ENCODE peak calls at places on chromosomes 6 and 20, in four cellular contexts. D is non-pigmented ciliary epithelial cell, B is iPS-NIHi11, K is neural crest cell. T is an unnamed sample.

GRCh38 chr20:58021481-58021880 is 207.0 kb downstream of the ANKRD60 start:
- DNase-seq in D (no peak), K (no peak), B (peak), T (no peak)

GRCh38 chr6:167116109-167116837 is 6.6 kb upstream of the CCR6 start:
- DNase-seq in D (no peak), B (no peak), K (no peak), T (peak)

GRCh38 chr20:50211065-50211464 is 20.4 kb downstream of the CEBPB start:
- DNase-seq in K (no peak), B (no peak), D (no peak), T (no peak)

GRCh38 chr20:62020935-62021701 is 44.6 kb downstream of the TAF4 start:
- DNase-seq in K (no peak), D (no peak), B (no peak), T (no peak)

GRCh38 chr6:3001146-3001772 is 1.6 kb downstream of the NQO2 start:
- DNase-seq in K (no peak), D (no peak), B (no peak), T (no peak)

GRCh38 chr6:100573169-100573568 is 108.4 kb upstream of the SIM1 start:
- DNase-seq in D (peak), K (no peak), B (peak), T (no peak)

GRCh38 chr20:51584116-51584515 is 41.6 kb upstream of the NFATC2 start:
- DNase-seq in K (no peak), D (no peak), B (no peak), T (no peak)

GRCh38 chr6:22612241-22612640 is 42.9 kb downstream of the HDGFL1 start:
- DNase-seq in B (no peak), D (no peak), K (no peak), T (no peak)

GRCh38 chr6:169188051-169188863 is 65.4 kb downstream of the THBS2 start:
- DNase-seq in K (no peak), D (peak), B (no peak), T (no peak)

GRCh38 chr20:33649201-33649631 is 12.9 kb upstream of the C20orf144 start:
- DNase-seq in K (no peak), D (no peak), B (no peak), T (no peak)

GRCh38 chr6:41734666-41735426 is 562 bp downstream of the TFEB start:
- DNase-seq in B (peak), D (no peak), K (peak), T (peak)

GRCh38 chr20:48682529-48683385 is 145.0 kb downstream of the PREX1 start:
- DNase-seq in B (peak), D (peak), K (no peak), T (peak)

GRCh38 chr20:45085289-45085688 is 15.6 kb downstream of the KCNS1 start:
- DNase-seq in K (no peak), D (no peak), B (no peak), T (no peak)

GRCh38 chr20:1827974-1828785 is 67.0 kb upstream of the SIRPA start:
- DNase-seq in D (no peak), B (no peak), K (peak), T (peak)

GRCh38 chr6:130968486-130968885 is 94.6 kb downstream of the EPB41L2 start:
- DNase-seq in K (no peak), B (no peak), D (no peak), T (no peak)

GRCh38 chr6:112909781-112910180 is 562.7 kb downstream of the RFPL4B start:
- DNase-seq in K (no peak), B (no peak), D (no peak), T (no peak)

GRCh38 chr6:106134906-106135634 is 48.9 kb downstream of the PRDM1 start:
- DNase-seq in D (no peak), K (no peak), B (no peak), T (peak)

GRCh38 chr6:39881851-39882566 is 52.3 kb downstream of the MOCS1 start:
- DNase-seq in D (peak), B (no peak), K (no peak), T (no peak)

GRCh38 chr6:26157150-26157837 is 70.1 kb downstream of the HFE start:
- DNase-seq in K (peak), B (no peak), D (no peak), T (peak)

T was measured in small intestine.